ENCODE peak calls at places on chromosomes 11 and 22, in eight cellular contexts. Z, P, C, T, D, N, S and I are unnamed samples.
A peak's percentile ranks its signal among the peaks of the same experiment; 100 is the strongest.

GRCh38 chr11:88886796-88887195 is 179.0 kb downstream of the GRM5 start:
- DNase-seq in Z (peak; percentile 63), P (peak; percentile 60), C (no peak), T (no peak), D (peak; percentile 15), N (no peak), S (peak; percentile 0), I (no peak)

GRCh38 chr11:82776377-82776776 is 42.7 kb upstream of the FAM181B start:
- DNase-seq in Z (no peak), P (no peak), C (no peak), T (no peak), D (no peak), N (no peak), S (no peak), I (no peak)

GRCh38 chr22:45468872-45469572 is 33.7 kb upstream of the FBLN1 start:
- DNase-seq in Z (no peak), P (peak; percentile 89), C (no peak), T (no peak), D (no peak), N (peak; percentile 68), S (no peak), I (no peak)

GRCh38 chr22:43891360-43892182 is at the start of gene PNPLA5:
- DNase-seq in Z (no peak), P (peak; percentile 63), C (no peak), T (no peak), D (no peak), N (no peak), S (no peak), I (no peak)

GRCh38 chr11:1628506-1629325 is 859 bp upstream of the KRTAP5-5 start:
- DNase-seq in Z (peak; percentile 64), P (peak; percentile 59), C (peak; percentile 44), T (peak; percentile 91), D (no peak), N (no peak), S (peak; percentile 64), I (no peak)

GRCh38 chr22:20193761-20194494 is 43.1 kb upstream of the CCDC188 start:
- DNase-seq in Z (no peak), P (no peak), C (no peak), T (no peak), D (no peak), N (no peak), S (no peak), I (no peak)

GRCh38 chr11:47051217-47051616 is 114.7 kb downstream of the CSTPP1 start:
- DNase-seq in Z (no peak), P (peak; percentile 39), C (peak; percentile 15), T (no peak), D (peak; percentile 54), N (no peak), S (no peak), I (peak; percentile 16)

GRCh38 chr11:86174101-86175046 is 70.2 kb upstream of the EED start:
- DNase-seq in Z (peak; percentile 51), P (peak; percentile 99), C (peak; percentile 86), T (peak; percentile 87), D (peak; percentile 99), N (peak; percentile 94), S (no peak), I (peak; percentile 99)

GRCh38 chr22:27513021-27513420 is 288.5 kb downstream of the MN1 start:
- DNase-seq in Z (no peak), P (no peak), C (no peak), T (no peak), D (no peak), N (no peak), S (no peak), I (no peak)

GRCh38 chr22:27510024-27510423 is 291.5 kb downstream of the MN1 start:
- DNase-seq in Z (no peak), P (no peak), C (no peak), T (no peak), D (no peak), N (no peak), S (no peak), I (no peak)

GRCh38 chr22:27515091-27515523 is 286.4 kb downstream of the MN1 start:
- DNase-seq in Z (peak; percentile 23), P (no peak), C (peak; percentile 53), T (no peak), D (no peak), N (no peak), S (no peak), I (no peak)

GRCh38 chr22:27514612-27515011 is 286.9 kb downstream of the MN1 start:
- DNase-seq in Z (no peak), P (no peak), C (no peak), T (no peak), D (no peak), N (no peak), S (no peak), I (no peak)

DNA sequence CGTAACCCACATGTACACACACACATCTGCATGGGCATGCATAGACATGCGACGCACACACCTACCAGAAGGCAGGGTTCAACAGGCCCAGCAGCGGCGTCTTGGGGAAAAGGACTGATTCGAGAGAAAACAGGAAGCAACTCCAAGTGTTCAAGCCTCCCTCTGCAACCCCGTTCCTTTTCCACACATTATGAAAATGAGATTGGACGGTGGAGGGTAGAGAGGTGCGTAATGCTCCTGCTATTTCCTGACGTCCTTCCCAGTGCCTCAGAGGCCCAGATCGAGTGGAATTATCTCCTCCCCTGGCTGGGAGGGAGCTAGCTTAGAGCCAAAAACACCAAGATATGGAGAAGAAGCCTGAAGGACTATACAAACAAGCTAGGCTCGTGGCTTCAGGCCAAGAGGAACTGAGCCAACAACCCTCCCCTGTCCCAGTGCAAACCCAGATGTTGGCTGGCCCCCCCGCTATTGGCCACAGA is 289.2 kb downstream of the MN1 start:
- DNase-seq in Z (peak; percentile 86), P (peak; percentile 94), C (peak; percentile 64), T (peak; percentile 88), D (peak; percentile 90), N (peak; percentile 79), S (no peak), I (peak; percentile 88)
- H3K4me3 ChIP-seq in Z (no peak overlapping the region), P (peak overlapping the region; percentile 50), C (no peak overlapping the region), T (no peak overlapping the region), D (no peak overlapping the region), N (no peak overlapping the region), S (no peak overlapping the region), I (no peak overlapping the region)

DNA sequence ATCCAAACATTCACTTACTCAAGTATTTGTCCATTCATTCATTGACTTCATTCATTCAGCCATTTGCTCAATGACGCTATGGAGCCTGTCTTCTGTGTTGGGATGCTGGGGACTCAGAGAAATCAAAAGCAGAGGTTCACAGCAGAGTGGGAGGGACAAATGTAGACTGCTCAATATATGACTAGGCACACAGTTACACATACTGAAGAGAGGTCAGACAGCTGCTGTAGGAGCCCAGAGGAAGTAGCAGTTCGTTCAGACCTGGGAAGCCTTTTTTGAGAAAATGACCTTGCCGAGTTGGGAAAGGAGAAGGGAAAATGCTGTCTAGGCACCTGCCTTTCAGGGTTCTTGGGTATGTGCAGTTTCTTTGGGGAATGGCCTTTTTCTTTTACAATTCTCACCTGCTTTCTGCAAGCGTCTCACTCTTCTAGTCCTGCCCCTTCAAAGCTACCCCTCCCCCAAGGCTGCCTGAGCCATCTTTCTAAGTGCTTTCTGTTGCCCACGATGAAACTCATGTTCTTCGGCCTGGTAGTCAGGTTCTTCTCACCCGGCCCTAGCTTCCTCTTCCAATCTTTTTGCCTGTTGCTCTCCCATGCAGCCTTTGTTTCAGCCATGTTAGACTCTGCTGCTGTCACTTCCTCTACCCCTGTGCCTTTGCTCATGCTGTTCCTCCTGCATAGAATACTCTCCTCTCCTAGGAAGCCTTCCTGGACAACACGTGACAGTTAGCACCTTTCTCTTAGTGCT is 4.2 kb upstream of the UVRAG start:
- DNase-seq in Z (no peak), P (no peak), C (no peak), T (no peak), D (no peak), N (no peak), S (no peak), I (no peak)
- H3K4me3 ChIP-seq in Z (no peak overlapping the region), P (no peak overlapping the region), C (no peak overlapping the region), T (no peak overlapping the region), D (no peak overlapping the region), N (no peak overlapping the region), S (no peak overlapping the region), I (no peak overlapping the region)

DNA sequence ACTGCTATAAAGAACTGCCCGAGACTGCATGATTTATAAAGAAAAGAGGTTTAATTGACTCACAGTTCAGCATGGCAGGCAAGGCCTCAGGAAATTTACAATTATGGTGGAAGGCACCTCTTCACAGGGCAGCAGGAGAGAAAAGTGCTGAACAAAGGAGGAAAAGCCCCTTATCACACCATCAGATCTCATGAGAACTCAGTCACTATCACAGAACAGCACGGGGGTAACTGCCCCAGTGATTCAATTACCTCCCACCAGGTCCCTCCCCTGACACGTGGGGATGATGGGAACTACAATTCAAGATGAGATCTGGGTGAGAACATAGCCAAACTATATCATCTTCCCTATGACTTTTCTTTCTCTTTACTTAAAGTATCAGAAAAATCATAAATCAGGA is 104.0 kb upstream of the SYN3 start:
- DNase-seq in Z (no peak), P (no peak), C (no peak), T (no peak), D (no peak), N (no peak), S (no peak), I (no peak)
- H3K4me3 ChIP-seq in Z (no peak overlapping the region), P (no peak overlapping the region), C (no peak overlapping the region), T (no peak overlapping the region), D (no peak overlapping the region), N (no peak overlapping the region), S (no peak overlapping the region), I (no peak overlapping the region)

GRCh38 chr11:240315-240714 is 3.5 kb downstream of the PSMD13 start:
- DNase-seq in Z (no peak), P (no peak), C (no peak), T (no peak), D (no peak), N (no peak), S (no peak), I (no peak)

GRCh38 chr11:235180-235997 is 753 bp downstream of the SIRT3 start:
- DNase-seq in Z (no peak), P (no peak), C (no peak), T (peak; percentile 80), D (no peak), N (no peak), S (no peak), I (no peak)

GRCh38 chr11:235998-236773 is at the start of gene SIRT3:
- DNase-seq in Z (peak; percentile 89), P (peak; percentile 87), C (peak; percentile 84), T (peak; percentile 94), D (peak; percentile 36), N (no peak), S (peak; percentile 82), I (peak; percentile 24)

GRCh38 chr11:232783-233565 is 3.2 kb downstream of the SIRT3 start:
- DNase-seq in Z (no peak), P (no peak), C (no peak), T (peak; percentile 62), D (no peak), N (no peak), S (no peak), I (no peak)

DNA sequence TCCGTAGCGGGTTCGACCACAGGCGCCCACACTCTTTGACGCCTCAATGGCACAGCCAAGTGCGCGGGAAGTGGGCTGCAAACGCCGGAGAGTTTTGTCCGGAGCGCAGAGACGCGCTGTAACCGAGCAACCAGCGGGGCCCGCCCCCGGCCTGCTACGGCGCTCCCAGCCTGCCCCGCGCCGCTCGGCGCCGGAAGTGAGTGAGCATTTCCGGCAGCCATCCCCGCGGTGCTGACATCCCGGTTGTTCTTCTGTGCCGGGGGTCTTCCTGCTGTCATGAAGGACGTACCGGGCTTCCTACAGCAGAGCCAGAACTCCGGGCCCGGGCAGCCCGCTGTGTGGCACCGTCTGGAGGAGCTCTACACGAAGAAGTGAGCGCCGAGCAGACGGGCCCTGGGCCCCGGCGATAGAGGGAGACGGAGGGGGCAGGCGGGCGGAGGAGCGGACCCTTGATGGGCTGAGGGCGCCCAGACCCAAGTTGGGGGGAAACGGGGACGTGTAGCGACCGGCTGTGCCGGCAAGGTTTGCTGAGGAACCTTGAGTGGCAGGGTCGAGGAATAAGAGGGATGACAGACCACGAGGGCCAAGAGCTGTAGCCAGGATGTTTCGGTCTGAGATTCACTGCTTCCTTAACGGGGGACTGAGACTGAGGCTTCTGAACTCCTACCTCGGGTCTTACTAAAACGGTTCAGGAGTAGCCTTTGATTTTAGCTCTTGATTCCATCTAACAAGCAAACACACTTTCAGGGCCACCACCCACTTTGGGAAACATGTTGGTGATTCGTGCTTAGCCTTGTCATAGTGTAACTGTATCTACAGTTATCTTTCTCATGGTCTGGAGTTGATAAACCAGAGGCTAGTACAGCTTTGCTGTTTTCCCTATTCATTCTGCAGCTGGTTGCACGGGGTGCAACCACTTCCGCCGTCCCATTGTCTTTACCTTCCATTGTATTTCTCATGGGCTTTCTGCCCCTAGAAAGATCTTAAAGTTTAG is at the start of gene PSMD13:
- DNase-seq in Z (peak; percentile 89), P (peak; percentile 97), C (peak; percentile 88), T (peak; percentile 96), D (peak; percentile 49), N (peak; percentile 20), S (peak; percentile 81), I (peak; percentile 49)
- H3K4me3 ChIP-seq in Z (peak within 1 kb of the TSS; percentile 95), P (peak within 1 kb of the TSS; percentile 99), C (peak within 1 kb of the TSS; percentile 86), T (peak within 1 kb of the TSS; percentile 92), D (peak within 1 kb of the TSS; percentile 100), N (peak within 1 kb of the TSS; percentile 97), S (peak within 1 kb of the TSS; percentile 97), I (peak within 1 kb of the TSS; percentile 96)